ENCODE peak calls at places on chromosomes 3 and 15, in six cellular contexts. One of them, this sample, is unnamed.

GRCh38 chr3:57150097-57150496 is 15.1 kb downstream of the IL17RD start:
- DNase-seq in IMR-90: no peak
- DNase-seq in trophoblast cell: no peak
- DNase-seq in mesenchymal stem cell: no peak
- DNase-seq in H1: no peak
- DNase-seq in mesendoderm: no peak
- DNase-seq in this sample: no peak

GRCh38 chr3:15294914-15295313 is 37.5 kb downstream of the SH3BP5 start:
- DNase-seq in IMR-90: no peak
- DNase-seq in mesenchymal stem cell: no peak
- DNase-seq in trophoblast cell: no peak
- DNase-seq in mesendoderm: no peak
- DNase-seq in H1: no peak
- DNase-seq in this sample: no peak

GRCh38 chr3:72475258-72476138 is 372.7 kb downstream of the SHQ1 start:
- DNase-seq in H1: no peak
- DNase-seq in IMR-90: no peak
- DNase-seq in trophoblast cell: peak; percentile 59
- DNase-seq in mesenchymal stem cell: no peak
- DNase-seq in mesendoderm: no peak
- DNase-seq in this sample: no peak

GRCh38 chr15:76073554-76073953 is 13.8 kb downstream of the TMEM266 start:
- DNase-seq in IMR-90: no peak
- DNase-seq in H1: no peak
- DNase-seq in trophoblast cell: peak; percentile 66
- DNase-seq in mesendoderm: no peak
- DNase-seq in mesenchymal stem cell: no peak
- DNase-seq in this sample: no peak

GRCh38 chr3:152738656-152739055 is 96.3 kb upstream of the P2RY1 start:
- DNase-seq in mesenchymal stem cell: peak; percentile 67
- DNase-seq in H1: no peak
- DNase-seq in trophoblast cell: no peak
- DNase-seq in IMR-90: no peak
- DNase-seq in mesendoderm: no peak
- DNase-seq in this sample: no peak

GRCh38 chr3:197750863-197751737 is 1.4 kb downstream of the FYTTD1 start:
- DNase-seq in IMR-90: peak; percentile 43
- DNase-seq in H1: no peak
- DNase-seq in mesendoderm: peak; percentile 18
- DNase-seq in mesenchymal stem cell: peak; percentile 52
- DNase-seq in trophoblast cell: peak; percentile 34
- DNase-seq in this sample: no peak

GRCh38 chr3:62159056-62159455 is 214.3 kb downstream of the FEZF2 start:
- DNase-seq in mesendoderm: no peak
- DNase-seq in mesenchymal stem cell: no peak
- DNase-seq in trophoblast cell: no peak
- DNase-seq in H1: no peak
- DNase-seq in IMR-90: no peak
- DNase-seq in this sample: no peak

GRCh38 chr3:43855674-43856299 is 165.0 kb downstream of the ABHD5 start:
- DNase-seq in H1: peak; percentile 84
- DNase-seq in trophoblast cell: no peak
- DNase-seq in IMR-90: peak; percentile 56
- DNase-seq in mesenchymal stem cell: peak; percentile 55
- DNase-seq in mesendoderm: peak; percentile 74
- DNase-seq in this sample: peak; percentile 36

GRCh38 chr3:67384790-67385397 is 269.5 kb downstream of the SUCLG2 start:
- DNase-seq in mesenchymal stem cell: peak; percentile 50
- DNase-seq in trophoblast cell: peak; percentile 46
- DNase-seq in IMR-90: peak; percentile 50
- DNase-seq in mesendoderm: peak; percentile 80
- DNase-seq in H1: peak; percentile 83
- DNase-seq in this sample: peak; percentile 57

GRCh38 chr3:14988988-14989394 is 41.6 kb downstream of the NR2C2 start:
- DNase-seq in trophoblast cell: no peak
- DNase-seq in IMR-90: no peak
- DNase-seq in mesenchymal stem cell: no peak
- DNase-seq in mesendoderm: peak; percentile 92
- DNase-seq in H1: no peak
- DNase-seq in this sample: no peak

GRCh38 chr3:132256984-132257383 is 60.2 kb upstream of the ACP3 start:
- DNase-seq in IMR-90: peak; percentile 56
- DNase-seq in trophoblast cell: peak; percentile 17
- DNase-seq in mesenchymal stem cell: peak; percentile 70
- DNase-seq in H1: peak; percentile 56
- DNase-seq in mesendoderm: peak; percentile 86
- DNase-seq in this sample: peak; percentile 41

GRCh38 chr15:85762756-85763127 is 32.0 kb downstream of the KLHL25 start:
- DNase-seq in IMR-90: no peak
- DNase-seq in mesendoderm: no peak
- DNase-seq in trophoblast cell: no peak
- DNase-seq in mesenchymal stem cell: no peak
- DNase-seq in H1: no peak
- DNase-seq in this sample: no peak

GRCh38 chr3:4271834-4272233 is 31.3 kb upstream of the SETMAR start:
- DNase-seq in trophoblast cell: no peak
- DNase-seq in mesenchymal stem cell: peak; percentile 15
- DNase-seq in H1: no peak
- DNase-seq in IMR-90: peak; percentile 38
- DNase-seq in mesendoderm: peak; percentile 62
- DNase-seq in this sample: peak; percentile 57

GRCh38 chr3:170062068-170062467 is 24.3 kb downstream of the GPR160 start:
- DNase-seq in IMR-90: no peak
- DNase-seq in mesendoderm: no peak
- DNase-seq in mesenchymal stem cell: no peak
- DNase-seq in trophoblast cell: no peak
- DNase-seq in H1: no peak
- DNase-seq in this sample: no peak

GRCh38 chr3:141878326-141878725 is 1.9 kb downstream of the ATP1B3 start:
- DNase-seq in H1: no peak
- DNase-seq in trophoblast cell: no peak
- DNase-seq in IMR-90: no peak
- DNase-seq in mesenchymal stem cell: peak; percentile 18
- DNase-seq in mesendoderm: no peak
- DNase-seq in this sample: no peak

GRCh38 chr3:193140381-193140780 is 100.6 kb upstream of the PLAAT1 start:
- DNase-seq in mesendoderm: no peak
- DNase-seq in IMR-90: no peak
- DNase-seq in trophoblast cell: no peak
- DNase-seq in H1: no peak
- DNase-seq in mesenchymal stem cell: no peak
- DNase-seq in this sample: no peak

GRCh38 chr3:45034612-45035252 is 8.6 kb downstream of the CLEC3B start:
- DNase-seq in IMR-90: no peak
- DNase-seq in mesenchymal stem cell: no peak
- DNase-seq in H1: no peak
- DNase-seq in trophoblast cell: no peak
- DNase-seq in mesendoderm: no peak
- DNase-seq in this sample: no peak

GRCh38 chr15:76932090-76932966 is 779 bp downstream of the RCN2 start:
- DNase-seq in H1: no peak
- DNase-seq in IMR-90: peak; percentile 6
- DNase-seq in mesenchymal stem cell: peak; percentile 45
- DNase-seq in trophoblast cell: no peak
- DNase-seq in mesendoderm: peak; percentile 33
- DNase-seq in this sample: no peak

GRCh38 chr3:54999159-54999558 is 71.3 kb upstream of the LRTM1 start:
- DNase-seq in mesendoderm: peak; percentile 95
- DNase-seq in trophoblast cell: peak; percentile 76
- DNase-seq in H1: no peak
- DNase-seq in IMR-90: peak; percentile 86
- DNase-seq in mesenchymal stem cell: peak; percentile 90
- DNase-seq in this sample: peak; percentile 40

GRCh38 chr3:133760916-133761315 is 14.7 kb downstream of the TF start:
- DNase-seq in trophoblast cell: no peak
- DNase-seq in mesenchymal stem cell: no peak
- DNase-seq in mesendoderm: no peak
- DNase-seq in H1: no peak
- DNase-seq in IMR-90: no peak
- DNase-seq in this sample: no peak

GRCh38 chr3:170730071-170730812 is 139.8 kb downstream of the RPL22L1 start:
- DNase-seq in IMR-90: no peak
- DNase-seq in mesenchymal stem cell: peak; percentile 26
- DNase-seq in trophoblast cell: no peak
- DNase-seq in mesendoderm: peak; percentile 67
- DNase-seq in H1: no peak
- DNase-seq in this sample: no peak

DNA sequence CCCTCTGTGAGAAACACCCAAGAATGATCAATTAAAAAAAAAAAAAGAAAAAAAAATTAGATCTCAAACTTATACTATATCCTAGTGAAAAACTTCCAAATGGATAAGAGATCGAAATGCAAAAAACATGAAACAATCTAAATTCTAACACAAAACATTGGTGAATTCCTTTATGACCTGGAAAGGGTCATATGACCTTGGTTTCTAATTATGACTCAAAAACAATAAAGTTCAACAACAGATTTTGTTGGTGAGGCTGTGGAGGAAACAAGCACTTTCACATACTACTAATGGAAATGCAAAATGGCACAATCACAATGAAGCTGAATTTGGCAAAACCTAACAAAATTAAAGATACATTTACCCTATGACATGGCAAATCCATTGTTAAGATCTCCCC is 45.3 kb downstream of the HSPBAP1 start:
- DNase-seq in mesenchymal stem cell: no peak
- DNase-seq in mesendoderm: no peak
- DNase-seq in H1: no peak
- DNase-seq in trophoblast cell: no peak
- DNase-seq in IMR-90: no peak
- DNase-seq in this sample: no peak
- H3K4me3 ChIP-seq in mesenchymal stem cell: no peak overlapping the region
- H3K4me3 ChIP-seq in mesendoderm: no peak overlapping the region
- H3K4me3 ChIP-seq in H1: no peak overlapping the region
- H3K4me3 ChIP-seq in trophoblast cell: no peak overlapping the region
- H3K4me3 ChIP-seq in IMR-90: no peak overlapping the region
- H3K4me3 ChIP-seq in this sample: no peak overlapping the region

GRCh38 chr3:39287216-39287858 is 7.5 kb upstream of the CX3CR1 start:
- DNase-seq in mesendoderm: no peak
- DNase-seq in mesenchymal stem cell: no peak
- DNase-seq in IMR-90: no peak
- DNase-seq in H1: no peak
- DNase-seq in trophoblast cell: no peak
- DNase-seq in this sample: no peak

GRCh38 chr3:39286771-39287170 is 6.9 kb upstream of the CX3CR1 start:
- DNase-seq in IMR-90: no peak
- DNase-seq in mesenchymal stem cell: no peak
- DNase-seq in trophoblast cell: no peak
- DNase-seq in H1: no peak
- DNase-seq in mesendoderm: no peak
- DNase-seq in this sample: no peak

GRCh38 chr3:39288300-39288808 is 8.5 kb upstream of the CX3CR1 start:
- DNase-seq in IMR-90: peak; percentile 68
- DNase-seq in trophoblast cell: peak; percentile 79
- DNase-seq in mesenchymal stem cell: peak; percentile 78
- DNase-seq in H1: peak; percentile 90
- DNase-seq in mesendoderm: peak; percentile 96
- DNase-seq in this sample: peak; percentile 76

GRCh38 chr3:39289107-39289506 is 9.3 kb upstream of the CX3CR1 start:
- DNase-seq in trophoblast cell: no peak
- DNase-seq in H1: no peak
- DNase-seq in mesendoderm: no peak
- DNase-seq in mesenchymal stem cell: no peak
- DNase-seq in IMR-90: no peak
- DNase-seq in this sample: no peak

DNA sequence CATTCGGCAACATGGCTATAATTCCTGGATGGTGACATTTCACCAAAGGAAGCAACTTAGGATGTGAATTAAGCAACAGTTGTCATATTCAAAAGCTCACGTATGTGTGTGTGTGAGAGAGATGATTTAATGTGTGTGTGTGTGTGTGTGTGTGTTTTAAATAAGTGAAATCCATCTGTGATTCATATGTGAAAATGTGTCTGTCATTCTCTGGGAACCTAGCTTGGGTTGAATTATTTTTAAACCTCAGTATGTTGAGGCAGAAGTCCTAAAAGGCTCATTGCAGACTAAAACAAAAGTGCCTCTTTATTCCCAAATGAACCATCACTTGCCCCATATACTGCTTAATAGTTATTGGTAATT is 8.0 kb upstream of the CX3CR1 start:
- DNase-seq in mesenchymal stem cell: no peak
- DNase-seq in H1: no peak
- DNase-seq in trophoblast cell: no peak
- DNase-seq in IMR-90: no peak
- DNase-seq in mesendoderm: no peak
- DNase-seq in this sample: no peak
- H2BK120ac ChIP-seq in mesenchymal stem cell: no peak overlapping the region
- H2BK120ac ChIP-seq in H1: no peak overlapping the region
- H2BK120ac ChIP-seq in trophoblast cell: no peak overlapping the region
- H2BK120ac ChIP-seq in IMR-90: no peak overlapping the region
- H2BK120ac ChIP-seq in mesendoderm: no peak overlapping the region
- H2BK120ac ChIP-seq in this sample: no peak overlapping the region

DNA sequence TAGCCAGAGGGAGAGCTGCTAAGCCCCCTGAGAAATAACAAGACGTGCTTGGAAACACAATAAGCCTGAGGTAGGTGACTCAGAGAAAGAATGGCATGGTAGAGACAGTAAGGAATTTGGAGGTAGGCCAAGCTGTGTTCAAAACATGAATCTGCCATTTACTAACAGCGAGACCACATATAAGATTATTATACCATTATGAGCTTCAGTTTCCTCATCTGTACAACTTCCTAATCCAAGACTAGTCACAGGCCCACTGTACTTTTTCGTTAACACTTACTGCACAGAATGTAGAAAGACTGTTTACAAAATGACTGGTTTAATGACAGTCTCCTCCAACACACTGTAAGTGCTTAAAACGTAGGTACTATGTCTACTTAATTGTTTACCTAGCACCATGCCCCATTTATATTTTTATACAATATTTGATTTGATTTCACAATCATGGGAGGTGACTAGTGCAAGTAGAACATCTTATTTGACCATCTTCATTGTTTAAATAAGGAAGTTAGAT is 25.7 kb downstream of the ATOSA start:
- DNase-seq in mesendoderm: peak; percentile 59
- DNase-seq in trophoblast cell: no peak
- DNase-seq in mesenchymal stem cell: peak; percentile 82
- DNase-seq in H1: no peak
- DNase-seq in IMR-90: peak; percentile 85
- DNase-seq in this sample: no peak
- H3K4me1 ChIP-seq in mesendoderm: no peaks in the 10 kb centered on the region
- H3K4me1 ChIP-seq in trophoblast cell: no peaks in the 10 kb centered on the region
- H3K4me1 ChIP-seq in mesenchymal stem cell: no peaks in the 10 kb centered on the region
- H3K4me1 ChIP-seq in H1: no peaks in the 10 kb centered on the region
- H3K4me1 ChIP-seq in IMR-90: peaks cover 5% of the 10 kb centered on the region
- H3K4me1 ChIP-seq in this sample: peaks cover 3% of the 10 kb centered on the region

DNA sequence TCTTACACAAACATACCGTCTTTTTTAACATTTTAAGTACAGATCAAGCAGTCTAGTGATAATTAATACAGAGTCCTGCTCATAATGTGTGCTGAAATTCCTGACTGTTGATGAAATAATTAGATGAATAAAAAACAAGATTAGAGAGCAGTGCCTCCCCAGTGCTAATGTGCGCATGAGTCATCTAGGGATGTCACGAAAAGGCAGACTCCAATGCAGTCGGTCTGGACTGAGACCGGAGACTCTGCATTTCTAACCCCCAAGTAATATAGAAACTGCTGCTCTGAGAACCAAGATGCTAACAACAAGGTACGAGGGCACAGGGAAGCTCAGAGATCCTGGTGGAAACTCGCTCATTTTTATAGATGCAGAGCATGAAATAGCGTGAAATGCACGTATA is 61.4 kb downstream of the COL8A1 start:
- DNase-seq in mesendoderm: no peak
- DNase-seq in trophoblast cell: peak; percentile 50
- DNase-seq in mesenchymal stem cell: peak; percentile 84
- DNase-seq in H1: no peak
- DNase-seq in IMR-90: peak; percentile 78
- DNase-seq in this sample: no peak
- H3K4me3 ChIP-seq in mesendoderm: no peak overlapping the region
- H3K4me3 ChIP-seq in trophoblast cell: no peak overlapping the region
- H3K4me3 ChIP-seq in mesenchymal stem cell: no peak overlapping the region
- H3K4me3 ChIP-seq in H1: no peak overlapping the region
- H3K4me3 ChIP-seq in IMR-90: no peak overlapping the region
- H3K4me3 ChIP-seq in this sample: no peak overlapping the region

GRCh38 chr3:188458761-188459160 is 304.8 kb downstream of the LPP start:
- DNase-seq in IMR-90: no peak
- DNase-seq in mesenchymal stem cell: no peak
- DNase-seq in trophoblast cell: no peak
- DNase-seq in H1: no peak
- DNase-seq in mesendoderm: no peak
- DNase-seq in this sample: no peak
- H2BK120ac ChIP-seq in IMR-90: no peak overlapping the region
- H2BK120ac ChIP-seq in mesenchymal stem cell: no peak overlapping the region
- H2BK120ac ChIP-seq in trophoblast cell: no peak overlapping the region
- H2BK120ac ChIP-seq in H1: no peak overlapping the region
- H2BK120ac ChIP-seq in mesendoderm: no peak overlapping the region
- H2BK120ac ChIP-seq in this sample: no peak overlapping the region